ENCODE peak calls at places on chromosomes 16 and 17, in seven cellular contexts. F is SK-N-MC; E is midbrain; H is SW480; D is NCI-H446; R is activated naive CD8-positive, alpha-beta T cell treated with anti-CD3 and anti-CD28 coated beads for 36 hours; M is adrenal gland. Z is an unnamed sample.

GRCh38 chr16:65071371-65072311 is 50.2 kb downstream of the CDH11 start:
- DNase-seq in F (no peak), E (peak), H (no peak), D (peak), R (no peak), M (peak), Z (peak)

GRCh38 chr17:76451480-76451879 is 1.5 kb downstream of the UBE2O start:
- DNase-seq in F (no peak), E (no peak), H (no peak), D (no peak), R (no peak), M (no peak), Z (no peak)

GRCh38 chr16:11685844-11686618 is 17.8 kb downstream of the SNN start:
- DNase-seq in F (no peak), E (no peak), H (no peak), D (no peak), R (no peak), M (no peak), Z (no peak)

GRCh38 chr16:26269663-26270062 is 577.9 kb downstream of the HS3ST4 start:
- DNase-seq in F (no peak), E (no peak), H (no peak), D (no peak), R (no peak), M (no peak), Z (no peak)

GRCh38 chr17:57412520-57413096 is 156.3 kb downstream of the MSI2 start:
- DNase-seq in F (no peak), E (no peak), H (no peak), D (peak), R (no peak), M (no peak), Z (no peak)

GRCh38 chr16:52618753-52619497 is 72.0 kb upstream of the TOX3 start:
- DNase-seq in F (no peak), E (no peak), H (no peak), D (no peak), R (no peak), M (no peak), Z (no peak)

GRCh38 chr17:40751065-40751464 is 4.1 kb downstream of the KRT25 start:
- DNase-seq in F (peak), E (no peak), H (no peak), D (no peak), R (no peak), M (no peak), Z (no peak)

GRCh38 chr17:10059684-10060211 is 138.7 kb downstream of the GAS7 start:
- DNase-seq in F (no peak), E (no peak), H (no peak), D (no peak), R (no peak), M (no peak), Z (no peak)

GRCh38 chr17:41338961-41339485 is 11.6 kb downstream of the KRT33A start:
- DNase-seq in F (no peak), E (no peak), H (no peak), D (no peak), R (no peak), M (no peak), Z (no peak)

GRCh38 chr17:20187049-20187448 is 177.9 kb downstream of the SPECC1 start:
- DNase-seq in F (no peak), E (no peak), H (no peak), D (no peak), R (no peak), M (no peak), Z (no peak)

GRCh38 chr17:79730769-79731483 is at the start of gene ENPP7:
- DNase-seq in F (no peak), E (no peak), H (no peak), D (no peak), R (no peak), M (no peak), Z (no peak)

GRCh38 chr16:2035431-2036199 is 8.9 kb downstream of the NHERF2 start:
- DNase-seq in F (no peak), E (no peak), H (no peak), D (no peak), R (no peak), M (no peak), Z (no peak)

GRCh38 chr16:54374136-54374535 is 87.5 kb upstream of the IRX3 start:
- DNase-seq in F (no peak), E (no peak), H (no peak), D (no peak), R (no peak), M (no peak), Z (no peak)

GRCh38 chr16:51577621-51578303 is 426.7 kb upstream of the SALL1 start:
- DNase-seq in F (no peak), E (no peak), H (peak), D (no peak), R (no peak), M (no peak), Z (no peak)

GRCh38 chr16:59566446-59566845 is 832.3 kb upstream of the GOT2 start:
- DNase-seq in F (no peak), E (no peak), H (no peak), D (no peak), R (no peak), M (no peak), Z (no peak)

GRCh38 chr17:42814633-42815399 is 9.3 kb downstream of the BECN1 start:
- DNase-seq in F (peak), E (no peak), H (no peak), D (no peak), R (no peak), M (no peak), Z (no peak)

GRCh38 chr17:51560398-51560797 is 300.1 kb downstream of the UTP18 start:
- DNase-seq in F (no peak), E (no peak), H (no peak), D (no peak), R (no peak), M (no peak), Z (no peak)

GRCh38 chr17:39002991-39003715 is 36.0 kb upstream of the FBXO47 start:
- DNase-seq in F (no peak), E (no peak), H (no peak), D (no peak), R (peak), M (peak), Z (no peak)

GRCh38 chr16:30592871-30593270 is 7.4 kb upstream of the ZNF785 start:
- DNase-seq in F (no peak), E (no peak), H (no peak), D (no peak), R (no peak), M (no peak), Z (no peak)

GRCh38 chr17:72590382-72590781 is 469.6 kb downstream of the SOX9 start:
- DNase-seq in F (no peak), E (no peak), H (peak), D (no peak), R (no peak), M (no peak), Z (no peak)

GRCh38 chr17:63696381-63696961 is 3.5 kb downstream of the LIMD2 start:
- DNase-seq in F (no peak), E (no peak), H (no peak), D (peak), R (peak), M (peak), Z (no peak)

GRCh38 chr17:320139-320538 is 32.5 kb downstream of the RPH3AL start:
- DNase-seq in F (no peak), E (no peak), H (no peak), D (no peak), R (no peak), M (peak), Z (no peak)

Z was measured in cerebellum.